ENCODE peak calls at places on chromosomes 3 and 15, in seven cellular contexts. D, H, Z, Y, I, M and W are unnamed samples.

GRCh38 chr3:136954980-136955780 is 2.6 kb upstream of the IL20RB start:
- DNase-seq in I (no peak), D (no peak), Z (no peak), H (no peak), M (no peak), Y (no peak), W (no peak)

GRCh38 chr3:129278970-129279906 is 568 bp downstream of the HMCES start:
- DNase-seq in H (peak), D (peak), M (peak), I (peak), Z (peak), Y (peak), W (no peak)

GRCh38 chr3:147355104-147355854 is 51.1 kb downstream of the ZIC4 start:
- DNase-seq in D (no peak), Y (no peak), I (no peak), Z (no peak), M (no peak), H (no peak), W (no peak)

GRCh38 chr15:54304321-54304720 is 326.1 kb downstream of the UNC13C start:
- DNase-seq in H (no peak), D (no peak), Z (no peak), M (no peak), I (no peak), Y (peak), W (no peak)

GRCh38 chr3:134330895-134331810 is 43.1 kb downstream of the AMOTL2 start:
- DNase-seq in Z (peak), Y (no peak), M (peak), I (no peak), H (peak), D (no peak), W (no peak)

GRCh38 chr3:105691633-105692032 is 177.2 kb downstream of the CBLB start:
- DNase-seq in I (no peak), Z (no peak), Y (no peak), H (no peak), M (no peak), D (no peak), W (no peak)

GRCh38 chr3:52090131-52090548 is 33.8 kb upstream of the DUSP7 start:
- DNase-seq in H (peak), Y (no peak), I (peak), D (no peak), Z (peak), M (peak), W (no peak)

GRCh38 chr3:172751188-172751571 is 654 bp downstream of the ECT2 start:
- DNase-seq in M (no peak), Z (peak), Y (peak), D (no peak), H (peak), I (no peak), W (no peak)

GRCh38 chr3:115293321-115293720 is 146.2 kb upstream of the ZBTB20 start:
- DNase-seq in I (no peak), Y (no peak), H (no peak), Z (no peak), M (peak), D (no peak), W (no peak)

GRCh38 chr3:47324278-47324865 is 41.6 kb downstream of the KLHL18 start:
- DNase-seq in H (peak), I (peak), Z (peak), D (peak), M (peak), Y (peak), W (peak)

GRCh38 chr3:188468672-188469071 is 314.7 kb downstream of the LPP start:
- DNase-seq in I (no peak), Y (peak), M (peak), Z (peak), D (no peak), H (no peak), W (no peak)

GRCh38 chr15:92056875-92057274 is 203.4 kb downstream of the SLCO3A1 start:
- DNase-seq in M (no peak), I (no peak), H (no peak), Y (no peak), Z (no peak), D (no peak), W (no peak)

GRCh38 chr3:7207092-7207491 is 346.2 kb downstream of the GRM7 start:
- DNase-seq in Y (no peak), I (no peak), H (no peak), D (no peak), Z (no peak), M (no peak), W (no peak)

GRCh38 chr3:125160911-125161371 is 51.6 kb downstream of the SLC12A8 start:
- DNase-seq in I (no peak), D (no peak), H (peak), Z (peak), M (peak), Y (no peak), W (no peak)

GRCh38 chr3:146131616-146132410 is 29.2 kb downstream of the PLOD2 start:
- DNase-seq in D (no peak), Z (peak), I (peak), M (peak), Y (no peak), H (peak), W (no peak)

GRCh38 chr3:109081746-109082510 is 36.0 kb downstream of the MORC1 start:
- DNase-seq in Y (peak), Z (peak), H (peak), M (peak), D (no peak), I (peak), W (no peak)

GRCh38 chr3:128072454-128073184 is 20.4 kb downstream of the SEC61A1 start:
- DNase-seq in Z (no peak), D (no peak), I (no peak), Y (no peak), H (no peak), M (no peak), W (no peak)

GRCh38 chr3:39112113-39112512 is 4.6 kb downstream of the TTC21A start:
- DNase-seq in Y (no peak), I (no peak), M (no peak), D (no peak), Z (no peak), H (no peak), W (no peak)

GRCh38 chr3:52777127-52777958 is at the start of gene ITIH1:
- DNase-seq in D (no peak), H (no peak), Z (no peak), I (no peak), M (no peak), Y (no peak), W (no peak)

GRCh38 chr3:42262525-42262924 is 3.5 kb downstream of the CCK start:
- DNase-seq in D (no peak), I (no peak), H (peak), Y (no peak), Z (peak), M (peak), W (peak)

GRCh38 chr15:43912991-43913927 is 86.5 kb downstream of the WDR76 start:
- DNase-seq in Y (no peak), D (no peak), H (peak), I (peak), M (peak), Z (peak), W (peak)

GRCh38 chr3:4834403-4834866 is 144.8 kb upstream of the BHLHE40 start:
- DNase-seq in D (peak), I (no peak), Y (no peak), Z (no peak), H (no peak), M (no peak), W (no peak)

GRCh38 chr3:190242147-190242546 is 80.1 kb downstream of the CLDN1 start:
- DNase-seq in Y (no peak), H (no peak), D (no peak), Z (no peak), I (no peak), M (no peak), W (no peak)

GRCh38 chr3:87082806-87083440 is 92.0 kb upstream of the VGLL3 start:
- DNase-seq in I (peak), Y (peak), Z (peak), D (no peak), M (peak), H (peak), W (peak)

GRCh38 chr3:188931531-188931930 is 240.2 kb upstream of the TPRG1 start:
- DNase-seq in Z (no peak), D (no peak), Y (no peak), M (no peak), H (no peak), I (no peak), W (no peak)

GRCh38 chr3:149632225-149632624 is 25.6 kb downstream of the WWTR1 start:
- DNase-seq in Y (no peak), Z (no peak), M (no peak), D (no peak), H (no peak), I (no peak), W (no peak)

GRCh38 chr3:45524605-45525004 is 69.9 kb upstream of the LIMD1 start:
- DNase-seq in H (peak), Z (no peak), M (no peak), D (no peak), I (no peak), Y (no peak), W (no peak)

GRCh38 chr3:27675287-27675686 is 46.8 kb downstream of the EOMES start:
- DNase-seq in Z (peak), I (no peak), Y (no peak), D (no peak), M (peak), H (peak), W (no peak)

GRCh38 chr3:156356537-156357363 is 198.2 kb downstream of the SSR3 start:
- DNase-seq in M (peak), Y (no peak), I (no peak), H (no peak), D (no peak), Z (no peak), W (no peak)